ENCODE peak calls at places on chromosomes 4 and X, in ten cellular contexts. O is HFFc6, Z is GM12865, U is left ventricle myocardium inferior, S is testis, L is psoas muscle, B is lower leg skin, N is transverse colon, E is Peyer's patch, Q is WTC11. J is an unnamed sample.

GRCh38 chrX:105821471-105822081 is 763 bp upstream of the NRK start:
- DNase-seq in E (no peak), S (peak), O (no peak), U (no peak), B (no peak), N (peak), Z (no peak), L (no peak), Q (peak), J (no peak)

GRCh38 chr4:126604273-126604867 is 1028.4 kb upstream of the INTU start:
- DNase-seq in B (no peak), S (peak), N (no peak), Z (peak), E (no peak), U (no peak), Q (peak), L (no peak), O (peak), J (peak)

GRCh38 chr4:8277356-8278008 is 7.9 kb downstream of the HTRA3 start:
- DNase-seq in S (no peak), N (no peak), L (peak), O (no peak), B (no peak), E (no peak), U (peak), Z (no peak), Q (no peak), J (no peak)

GRCh38 chr4:114464873-114465272 is 133.7 kb upstream of the UGT8 start:
- DNase-seq in U (no peak), Z (no peak), N (no peak), O (peak), S (no peak), B (no peak), L (no peak), E (no peak), Q (no peak), J (no peak)

GRCh38 chr4:70651864-70652506 is 14.3 kb downstream of the JCHAIN start:
- DNase-seq in B (no peak), L (no peak), Z (peak), Q (no peak), U (no peak), O (peak), S (no peak), N (no peak), E (no peak), J (no peak)

GRCh38 chr4:104490770-104491395 is 3.8 kb downstream of the CXXC4 start:
- DNase-seq in Q (peak), E (peak), L (peak), Z (peak), B (peak), U (peak), N (peak), O (peak), S (peak), J (peak)

GRCh38 chr4:171928336-171928735 is 115.1 kb downstream of the GALNTL6 start:
- DNase-seq in U (no peak), Q (no peak), E (no peak), L (no peak), N (no peak), O (no peak), B (no peak), S (no peak), Z (no peak), J (no peak)

GRCh38 chrX:47749185-47749967 is 87.3 kb upstream of the ZNF81 start:
- DNase-seq in E (no peak), L (no peak), Q (no peak), S (peak), B (no peak), Z (peak), O (no peak), N (no peak), U (no peak), J (no peak)

GRCh38 chrX:8783100-8784098 is 17.8 kb downstream of the FAM9A start:
- DNase-seq in U (no peak), O (no peak), Q (peak), B (no peak), N (no peak), Z (peak), S (peak), E (peak), L (no peak), J (peak)

GRCh38 chrX:69189972-69190371 is 24.7 kb upstream of the PJA1 start:
- DNase-seq in L (no peak), Q (no peak), S (peak), Z (no peak), N (no peak), E (no peak), O (no peak), U (peak), B (peak), J (no peak)

GRCh38 chrX:130909469-130910136 is 6.6 kb upstream of the ENOX2 start:
- DNase-seq in S (no peak), Z (no peak), Q (no peak), E (no peak), N (no peak), L (no peak), U (no peak), O (no peak), B (no peak), J (no peak)

GRCh38 chrX:9746148-9746880 is 19.3 kb downstream of the GPR143 start:
- DNase-seq in O (peak), Z (no peak), N (no peak), B (no peak), L (no peak), E (no peak), S (no peak), Q (no peak), U (no peak), J (no peak)

GRCh38 chrX:150199803-150200202 is 163.3 kb upstream of the MAMLD1 start:
- DNase-seq in N (no peak), U (no peak), B (peak), O (no peak), Z (no peak), Q (no peak), S (no peak), E (no peak), L (no peak), J (no peak)

GRCh38 chrX:100768679-100769338 is 36.9 kb upstream of the SYTL4 start:
- DNase-seq in E (peak), B (peak), S (peak), Z (peak), Q (peak), N (peak), O (peak), L (peak), U (peak), J (peak)

GRCh38 chr4:94507708-94508107 is 56.0 kb downstream of the PDLIM5 start:
- DNase-seq in U (peak), N (peak), B (no peak), E (no peak), S (no peak), L (peak), Q (no peak), Z (no peak), O (peak), J (no peak)

GRCh38 chr4:146212781-146213180 is 1.6 kb upstream of the REELD1 start:
- DNase-seq in Z (no peak), S (no peak), O (no peak), U (no peak), E (no peak), L (no peak), Q (no peak), N (no peak), B (no peak), J (no peak)

GRCh38 chrX:76802698-76803097 is 375.2 kb downstream of the MAGEE1 start:
- DNase-seq in N (no peak), O (peak), E (no peak), Q (no peak), B (no peak), Z (no peak), S (no peak), L (no peak), U (no peak), J (no peak)

GRCh38 chr4:75494563-75494962 is 19.6 kb downstream of the RCHY1 start:
- DNase-seq in Q (no peak), U (no peak), S (no peak), N (no peak), L (no peak), O (peak), E (no peak), B (no peak), Z (no peak), J (no peak)

GRCh38 chrX:123648028-123648810 is 84.6 kb downstream of the THOC2 start:
- DNase-seq in O (no peak), B (no peak), Z (peak), Q (peak), U (no peak), N (peak), E (no peak), L (no peak), S (peak), J (peak)

GRCh38 chr4:155512812-155513211 is 136.0 kb upstream of the MAP9 start:
- DNase-seq in Q (no peak), E (no peak), O (no peak), L (no peak), B (no peak), S (no peak), Z (no peak), U (no peak), N (no peak), J (no peak)

GRCh38 chrX:54074826-54075225 is 30.6 kb upstream of the PHF8 start:
- DNase-seq in E (no peak), Z (no peak), O (no peak), N (no peak), S (no peak), B (peak), U (no peak), Q (no peak), L (no peak), J (no peak)

DNA sequence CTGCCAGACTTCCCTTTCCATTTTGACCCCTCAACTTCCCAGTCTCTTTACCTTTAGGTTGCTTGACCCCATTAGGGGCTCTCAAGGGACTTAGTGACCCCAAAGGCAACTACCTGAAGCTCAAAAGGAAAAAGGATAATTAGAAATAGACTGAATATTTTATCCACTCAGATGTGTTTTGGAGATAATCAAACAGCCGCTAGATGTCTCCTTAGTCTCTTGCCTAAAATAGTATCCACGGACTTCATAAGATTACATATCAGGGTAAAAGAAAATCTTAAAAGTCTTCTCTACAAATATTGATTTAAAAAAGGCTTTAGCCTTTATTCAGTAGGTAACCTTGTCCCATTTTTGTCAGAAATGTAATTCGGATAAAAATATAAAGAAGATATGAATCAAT is 21.0 kb upstream of the RHOXF2 start:
- DNase-seq in N (no peak), B (no peak), L (no peak), E (no peak), U (no peak), O (no peak), Z (no peak), S (no peak), Q (no peak), J (no peak)
- TF ChIP-seq CTCF in N (no peak), B (no peak), L (no peak), E (no peak), U (no peak), O (peak), Z (no peak), S (no peak), Q (no peak), J (no peak)

GRCh38 chrX:74925210-74926088 is at the start of gene NEXMIF:
- DNase-seq in L (no peak), Z (peak), E (peak), B (no peak), S (peak), N (peak), U (peak), O (no peak), Q (peak), J (peak)
- TF ChIP-seq CTCF in L (no peak), Z (peak), E (peak), B (no peak), S (no peak), N (no peak), U (peak), O (no peak), Q (no peak), J (no peak)

DNA sequence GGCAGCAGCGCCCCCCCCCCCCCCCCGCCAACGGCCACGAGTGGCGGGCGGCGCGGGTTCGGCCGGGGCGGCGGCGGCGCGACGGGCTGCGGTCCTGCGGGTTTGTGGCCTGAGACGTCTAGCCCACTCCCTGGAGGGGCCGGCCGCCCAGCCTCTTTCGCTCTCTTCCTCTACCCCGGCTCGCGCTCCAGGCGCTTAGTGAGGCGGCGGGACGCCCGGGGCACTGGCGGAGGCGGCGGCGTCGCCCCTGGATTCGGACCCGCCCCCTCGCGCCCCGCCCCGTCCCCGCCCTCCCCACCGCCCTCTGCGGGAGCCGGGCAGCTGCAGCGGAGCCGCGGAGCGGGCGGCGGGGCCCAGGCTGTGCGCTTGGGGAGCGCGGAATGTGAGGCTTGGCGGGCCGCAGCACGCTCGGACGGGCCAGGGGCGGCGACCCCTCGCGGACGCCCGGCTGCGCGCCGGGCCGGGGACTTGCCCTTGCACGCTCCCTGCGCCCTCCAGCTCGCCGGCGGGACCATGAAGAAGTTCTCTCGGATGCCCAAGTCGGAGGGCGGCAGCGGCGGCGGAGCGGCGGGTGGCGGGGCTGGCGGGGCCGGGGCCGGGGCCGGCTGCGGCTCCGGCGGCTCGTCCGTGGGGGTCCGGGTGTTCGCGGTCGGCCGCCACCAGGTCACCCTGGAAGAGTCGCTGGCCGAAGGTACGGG is at the start of gene BMP2K:
- DNase-seq in B (peak), Q (peak), U (peak), S (peak), E (peak), N (peak), Z (peak), O (peak), L (peak), J (peak)
- TF ChIP-seq CTCF in B (no peak), Q (no peak), U (peak), S (no peak), E (no peak), N (no peak), Z (no peak), O (no peak), L (peak), J (no peak)

DNA sequence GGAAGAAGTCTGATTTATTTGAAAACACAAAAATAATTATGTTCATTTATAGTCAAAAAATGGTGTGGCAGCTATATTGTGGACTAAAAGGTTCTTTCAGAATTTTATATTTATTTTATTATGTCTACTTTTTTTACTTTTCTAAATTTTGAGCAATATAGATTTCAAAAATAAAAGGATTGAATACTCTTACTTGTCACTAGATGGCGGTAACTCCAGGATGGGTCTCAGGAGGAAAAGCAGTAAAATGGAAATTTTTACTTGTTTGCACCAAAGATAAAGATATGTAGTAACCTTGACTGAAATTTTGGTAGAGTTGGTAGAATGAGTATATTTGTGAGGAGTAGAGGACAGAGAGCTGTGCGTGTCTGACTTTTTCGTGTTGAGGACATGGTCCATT is 14.5 kb upstream of the DACH2 start:
- DNase-seq in Z (peak), U (no peak), E (no peak), Q (no peak), L (no peak), N (no peak), B (no peak), O (no peak), S (no peak), J (no peak)
- TF ChIP-seq CTCF in Z (peak), U (peak), E (no peak), Q (no peak), L (peak), N (no peak), B (no peak), O (peak), S (peak), J (peak)

DNA sequence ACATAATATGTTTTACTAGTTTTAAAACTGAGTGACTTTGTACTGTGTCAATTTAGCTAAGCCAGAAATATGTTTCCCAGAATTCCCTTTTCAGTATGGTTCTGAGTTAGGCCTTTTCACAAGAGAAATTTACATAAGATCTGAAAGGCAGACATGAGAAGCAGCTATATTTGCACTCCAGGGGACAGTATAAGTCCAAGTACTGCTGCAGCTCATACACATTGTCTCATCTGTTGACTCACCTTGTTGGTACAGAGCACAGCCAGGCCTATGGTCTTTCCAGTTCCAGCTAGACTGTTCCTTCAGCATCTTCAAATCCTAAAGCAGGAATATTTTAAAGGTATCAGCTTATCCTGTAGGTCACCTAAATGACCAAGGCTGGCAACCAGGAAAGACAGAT is 53.5 kb downstream of the BMP3 start:
- DNase-seq in L (no peak), B (no peak), N (no peak), S (no peak), U (no peak), Q (no peak), Z (no peak), E (no peak), O (no peak), J (no peak)
- TF ChIP-seq CTCF in L (no peak), B (no peak), N (peak), S (no peak), U (no peak), Q (no peak), Z (no peak), E (peak), O (no peak), J (no peak)